ENCODE peak calls at places on chromosomes 1 and 21, in ten cellular contexts. One of them, this sample, is unnamed.

GRCh38 chr1:22808846-22809501 is 98.3 kb downstream of the EPHB2 start:
- DNase-seq in NCI-H146: no peak
- DNase-seq in dorsolateral prefrontal cortex: peak
- DNase-seq in mesendoderm: no peak
- DNase-seq in A172: peak
- DNase-seq in SHP77: no peak
- DNase-seq in caudate nucleus: peak
- DNase-seq in thoracic aorta: no peak
- DNase-seq in ELF-1: peak
- DNase-seq in activated T-helper 1 cell treated with Interleukin-2 at 50 U/mL for 16 hours: no peak
- DNase-seq in this sample: no peak

GRCh38 chr21:43313221-43313938 is 113.6 kb downstream of the SIK1 start:
- DNase-seq in NCI-H146: no peak
- DNase-seq in dorsolateral prefrontal cortex: no peak
- DNase-seq in mesendoderm: no peak
- DNase-seq in A172: no peak
- DNase-seq in SHP77: no peak
- DNase-seq in caudate nucleus: no peak
- DNase-seq in thoracic aorta: no peak
- DNase-seq in ELF-1: no peak
- DNase-seq in activated T-helper 1 cell treated with Interleukin-2 at 50 U/mL for 16 hours: no peak
- DNase-seq in this sample: no peak

GRCh38 chr1:20601123-20601825 is 12.4 kb downstream of the CDA start:
- DNase-seq in NCI-H146: peak
- DNase-seq in dorsolateral prefrontal cortex: no peak
- DNase-seq in mesendoderm: no peak
- DNase-seq in A172: no peak
- DNase-seq in SHP77: no peak
- DNase-seq in caudate nucleus: no peak
- DNase-seq in thoracic aorta: no peak
- DNase-seq in ELF-1: no peak
- DNase-seq in activated T-helper 1 cell treated with Interleukin-2 at 50 U/mL for 16 hours: no peak
- DNase-seq in this sample: no peak

GRCh38 chr1:224357626-224358124 is 996 bp downstream of the CNIH4 start:
- DNase-seq in NCI-H146: no peak
- DNase-seq in dorsolateral prefrontal cortex: no peak
- DNase-seq in mesendoderm: no peak
- DNase-seq in A172: no peak
- DNase-seq in SHP77: no peak
- DNase-seq in caudate nucleus: no peak
- DNase-seq in thoracic aorta: no peak
- DNase-seq in ELF-1: no peak
- DNase-seq in activated T-helper 1 cell treated with Interleukin-2 at 50 U/mL for 16 hours: no peak
- DNase-seq in this sample: peak

GRCh38 chr1:225987491-225988316 is 11.4 kb downstream of the SDE2 start:
- DNase-seq in NCI-H146: peak
- DNase-seq in dorsolateral prefrontal cortex: no peak
- DNase-seq in mesendoderm: peak
- DNase-seq in A172: peak
- DNase-seq in SHP77: no peak
- DNase-seq in caudate nucleus: no peak
- DNase-seq in thoracic aorta: no peak
- DNase-seq in ELF-1: no peak
- DNase-seq in activated T-helper 1 cell treated with Interleukin-2 at 50 U/mL for 16 hours: no peak
- DNase-seq in this sample: peak

GRCh38 chr21:42833439-42833815 is 45.9 kb downstream of the WDR4 start:
- DNase-seq in NCI-H146: no peak
- DNase-seq in dorsolateral prefrontal cortex: no peak
- DNase-seq in mesendoderm: peak
- DNase-seq in A172: no peak
- DNase-seq in SHP77: peak
- DNase-seq in caudate nucleus: no peak
- DNase-seq in thoracic aorta: no peak
- DNase-seq in ELF-1: peak
- DNase-seq in activated T-helper 1 cell treated with Interleukin-2 at 50 U/mL for 16 hours: peak
- DNase-seq in this sample: peak

GRCh38 chr21:14737922-14738321 is 191.8 kb upstream of the SAMSN1 start:
- DNase-seq in NCI-H146: no peak
- DNase-seq in dorsolateral prefrontal cortex: no peak
- DNase-seq in mesendoderm: peak
- DNase-seq in A172: peak
- DNase-seq in SHP77: no peak
- DNase-seq in caudate nucleus: no peak
- DNase-seq in thoracic aorta: no peak
- DNase-seq in ELF-1: no peak
- DNase-seq in activated T-helper 1 cell treated with Interleukin-2 at 50 U/mL for 16 hours: no peak
- DNase-seq in this sample: peak

GRCh38 chr1:109649380-109649987 is 6.4 kb upstream of the GSTM4 start:
- DNase-seq in NCI-H146: peak
- DNase-seq in dorsolateral prefrontal cortex: no peak
- DNase-seq in mesendoderm: no peak
- DNase-seq in A172: no peak
- DNase-seq in SHP77: no peak
- DNase-seq in caudate nucleus: no peak
- DNase-seq in thoracic aorta: no peak
- DNase-seq in ELF-1: no peak
- DNase-seq in activated T-helper 1 cell treated with Interleukin-2 at 50 U/mL for 16 hours: no peak
- DNase-seq in this sample: peak

GRCh38 chr1:53732912-53733317 is 6.0 kb downstream of the GLIS1 start:
- DNase-seq in NCI-H146: no peak
- DNase-seq in dorsolateral prefrontal cortex: no peak
- DNase-seq in mesendoderm: no peak
- DNase-seq in A172: peak
- DNase-seq in SHP77: no peak
- DNase-seq in caudate nucleus: no peak
- DNase-seq in thoracic aorta: no peak
- DNase-seq in ELF-1: no peak
- DNase-seq in activated T-helper 1 cell treated with Interleukin-2 at 50 U/mL for 16 hours: no peak
- DNase-seq in this sample: no peak